ENCODE peak calls at places on chromosomes 6 and 20, in five cellular contexts. C, N, X, Z and I are unnamed samples.

GRCh38 chr6:51513891-51514290 is 573.5 kb downstream of the PKHD1 start:
- DNase-seq in C (no peak), N (no peak), X (no peak), Z (no peak), I (no peak)

GRCh38 chr6:2734517-2735076 is 16.1 kb downstream of the MYLK4 start:
- DNase-seq in C (peak), N (no peak), X (no peak), Z (no peak), I (no peak)

GRCh38 chr6:43966374-43966658 is 160.9 kb downstream of the MRPL14 start:
- DNase-seq in C (no peak), N (no peak), X (no peak), Z (no peak), I (no peak)

GRCh38 chr20:32775240-32775991 is 13.2 kb downstream of the DNMT3B start:
- DNase-seq in C (no peak), N (no peak), X (no peak), Z (no peak), I (no peak)

GRCh38 chr6:101083533-101084172 is 202.5 kb upstream of the ASCC3 start:
- DNase-seq in C (peak), N (no peak), X (peak), Z (no peak), I (no peak)

GRCh38 chr6:134267917-134268361 is 50.0 kb downstream of the SGK1 start:
- DNase-seq in C (no peak), N (no peak), X (no peak), Z (no peak), I (no peak)

GRCh38 chr6:82589509-82590206 is 226.0 kb downstream of the TPBG start:
- DNase-seq in C (peak), N (peak), X (peak), Z (no peak), I (peak)

GRCh38 chr20:12394786-12395185 is 477.1 kb downstream of the BTBD3 start:
- DNase-seq in C (peak), N (no peak), X (no peak), Z (no peak), I (no peak)

GRCh38 chr20:59469266-59470252 is 134.8 kb upstream of the PHACTR3 start:
- DNase-seq in C (no peak), N (no peak), X (no peak), Z (no peak), I (no peak)

GRCh38 chr20:47971321-47971781 is 186.1 kb upstream of the SULF2 start:
- DNase-seq in C (no peak), N (no peak), X (no peak), Z (no peak), I (no peak)

GRCh38 chr6:121592955-121593665 is 157.7 kb downstream of the GJA1 start:
- DNase-seq in C (peak), N (no peak), X (no peak), Z (no peak), I (no peak)

GRCh38 chr6:22545051-22545450 is 24.3 kb upstream of the HDGFL1 start:
- DNase-seq in C (no peak), N (no peak), X (no peak), Z (no peak), I (no peak)
- TF ChIP-seq CTCF in C (no peak), N (no peak), X (no peak), Z (no peak), I (no peak)

GRCh38 chr20:10634683-10635411 is 39.0 kb downstream of the JAG1 start:
- DNase-seq in C (peak), N (peak), X (peak), Z (no peak), I (peak)

GRCh38 chr20:10635476-10636208 is 38.2 kb downstream of the JAG1 start:
- DNase-seq in C (no peak), N (no peak), X (peak), Z (no peak), I (no peak)

GRCh38 chr20:10637062-10637559 is 36.7 kb downstream of the JAG1 start:
- DNase-seq in C (peak), N (no peak), X (peak), Z (no peak), I (no peak)

GRCh38 chr20:10637563-10637962 is 36.2 kb downstream of the JAG1 start:
- DNase-seq in C (no peak), N (no peak), X (no peak), Z (no peak), I (no peak)

GRCh38 chr20:10636326-10636818 is 37.4 kb downstream of the JAG1 start:
- DNase-seq in C (peak), N (peak), X (peak), Z (no peak), I (no peak)
- TF ChIP-seq CTCF in C (peak), N (no peak), X (peak), Z (no peak), I (no peak)

GRCh38 chr6:18265787-18266523 is 1.6 kb upstream of the DEK start:
- DNase-seq in C (no peak), N (no peak), X (no peak), Z (no peak), I (no peak)

GRCh38 chr6:18262812-18263560 is 1.3 kb downstream of the DEK start:
- DNase-seq in C (peak), N (no peak), X (peak), Z (no peak), I (no peak)

GRCh38 chr6:18265099-18265372 is 706 bp upstream of the DEK start:
- DNase-seq in C (no peak), N (no peak), X (no peak), Z (no peak), I (no peak)

GRCh38 chr6:18263561-18264337 is 581 bp downstream of the DEK start:
- DNase-seq in C (no peak), N (no peak), X (peak), Z (peak), I (peak)

DNA sequence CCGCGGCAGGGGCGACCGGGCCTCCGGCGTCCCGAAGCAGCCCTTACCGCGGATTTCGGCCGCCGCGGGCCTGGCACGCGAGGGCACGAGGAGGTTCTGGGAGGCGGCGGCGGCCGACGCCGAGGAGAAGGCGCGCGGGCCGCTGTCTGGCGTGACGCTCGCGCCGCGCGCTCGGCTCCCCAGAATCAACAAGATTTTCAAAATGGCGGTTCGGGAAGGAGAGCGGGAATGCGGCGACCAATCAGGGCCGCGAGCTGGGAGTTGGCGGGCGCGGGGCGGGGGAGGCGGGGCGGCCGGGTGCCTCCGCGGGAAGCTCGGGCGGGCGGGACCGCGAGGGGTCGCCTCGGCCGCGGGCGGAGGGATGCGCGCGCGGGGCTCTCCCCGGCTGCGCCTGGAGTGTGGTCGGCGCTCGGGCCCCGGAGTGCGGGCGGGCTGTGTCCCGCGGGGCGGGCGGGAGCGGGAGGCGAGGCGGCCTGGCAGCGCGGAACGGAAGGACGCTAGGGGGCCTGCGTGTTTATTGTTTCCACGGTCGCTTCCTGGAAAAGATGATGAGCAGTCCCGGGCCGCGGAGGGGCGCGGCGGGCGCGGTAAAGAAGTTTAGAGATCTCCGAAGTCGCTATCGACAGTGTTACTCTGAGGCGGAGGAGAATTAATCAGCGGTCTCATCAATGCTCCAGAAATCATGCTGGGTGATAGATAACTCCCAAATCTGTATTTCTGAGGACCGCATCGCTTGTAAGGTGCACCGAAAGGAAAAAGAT is at the start of gene DEK:
- DNase-seq in C (peak), N (peak), X (peak), Z (peak), I (peak)
- TF ChIP-seq CTCF in C (peak), N (peak), X (peak), Z (peak), I (peak)

GRCh38 chr20:49395659-49396058 is 86.8 kb downstream of the KCNB1 start:
- DNase-seq in C (no peak), N (no peak), X (no peak), Z (no peak), I (no peak)

GRCh38 chr20:49397525-49397924 is 84.9 kb downstream of the KCNB1 start:
- DNase-seq in C (peak), N (no peak), X (peak), Z (no peak), I (no peak)

GRCh38 chr20:49395183-49395582 is 87.3 kb downstream of the KCNB1 start:
- DNase-seq in C (peak), N (no peak), X (peak), Z (no peak), I (no peak)

GRCh38 chr20:49394757-49395156 is 87.7 kb downstream of the KCNB1 start:
- DNase-seq in C (no peak), N (no peak), X (no peak), Z (no peak), I (no peak)

GRCh38 chr20:49396230-49396629 is 86.2 kb downstream of the KCNB1 start:
- DNase-seq in C (no peak), N (no peak), X (no peak), Z (no peak), I (no peak)
- TF ChIP-seq CTCF in C (peak), N (peak), X (peak), Z (no peak), I (no peak)

GRCh38 chr6:13250703-13251102 is 77.6 kb downstream of the TBC1D7 start:
- DNase-seq in C (no peak), N (no peak), X (no peak), Z (no peak), I (no peak)

GRCh38 chr6:13248953-13249432 is 79.3 kb downstream of the TBC1D7 start:
- DNase-seq in C (no peak), N (no peak), X (no peak), Z (no peak), I (no peak)

GRCh38 chr6:13253272-13253671 is 75.1 kb downstream of the TBC1D7 start:
- DNase-seq in C (no peak), N (no peak), X (no peak), Z (no peak), I (no peak)

GRCh38 chr6:13249817-13250216 is 78.5 kb downstream of the TBC1D7 start:
- DNase-seq in C (no peak), N (no peak), X (no peak), Z (no peak), I (no peak)

DNA sequence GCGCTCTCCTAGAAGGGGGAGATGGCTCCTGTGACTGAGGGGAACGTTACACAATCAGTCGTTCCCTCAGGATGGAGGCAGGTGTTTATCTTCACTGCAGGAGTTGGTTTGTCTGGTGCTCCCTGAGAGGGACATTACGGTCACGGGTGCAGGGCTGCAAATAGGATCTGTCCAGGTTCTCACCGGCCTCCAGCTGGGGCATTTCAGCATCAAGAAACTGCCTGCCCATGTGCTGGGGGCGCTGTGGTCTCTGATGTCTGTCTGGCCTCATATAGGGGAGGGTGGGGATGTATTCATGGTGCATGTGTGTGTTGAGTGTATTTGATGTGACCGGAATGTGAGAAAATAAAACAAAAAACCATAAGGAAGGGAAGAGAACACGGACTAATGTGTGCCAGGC is 77.1 kb downstream of the TBC1D7 start:
- DNase-seq in C (no peak), N (no peak), X (no peak), Z (no peak), I (no peak)
- TF ChIP-seq CTCF in C (no peak), N (no peak), X (no peak), Z (no peak), I (no peak)

GRCh38 chr6:111871725-111872520 is 1.3 kb downstream of the FYN start:
- DNase-seq in C (peak), N (no peak), X (peak), Z (peak), I (no peak)

GRCh38 chr6:111871207-111871606 is 2.0 kb downstream of the FYN start:
- DNase-seq in C (peak), N (no peak), X (no peak), Z (no peak), I (no peak)

GRCh38 chr6:111874030-111874425 is 776 bp upstream of the FYN start:
- DNase-seq in C (no peak), N (no peak), X (no peak), Z (no peak), I (no peak)

GRCh38 chr6:111872521-111873177 is 603 bp downstream of the FYN start:
- DNase-seq in C (peak), N (no peak), X (peak), Z (peak), I (no peak)

DNA sequence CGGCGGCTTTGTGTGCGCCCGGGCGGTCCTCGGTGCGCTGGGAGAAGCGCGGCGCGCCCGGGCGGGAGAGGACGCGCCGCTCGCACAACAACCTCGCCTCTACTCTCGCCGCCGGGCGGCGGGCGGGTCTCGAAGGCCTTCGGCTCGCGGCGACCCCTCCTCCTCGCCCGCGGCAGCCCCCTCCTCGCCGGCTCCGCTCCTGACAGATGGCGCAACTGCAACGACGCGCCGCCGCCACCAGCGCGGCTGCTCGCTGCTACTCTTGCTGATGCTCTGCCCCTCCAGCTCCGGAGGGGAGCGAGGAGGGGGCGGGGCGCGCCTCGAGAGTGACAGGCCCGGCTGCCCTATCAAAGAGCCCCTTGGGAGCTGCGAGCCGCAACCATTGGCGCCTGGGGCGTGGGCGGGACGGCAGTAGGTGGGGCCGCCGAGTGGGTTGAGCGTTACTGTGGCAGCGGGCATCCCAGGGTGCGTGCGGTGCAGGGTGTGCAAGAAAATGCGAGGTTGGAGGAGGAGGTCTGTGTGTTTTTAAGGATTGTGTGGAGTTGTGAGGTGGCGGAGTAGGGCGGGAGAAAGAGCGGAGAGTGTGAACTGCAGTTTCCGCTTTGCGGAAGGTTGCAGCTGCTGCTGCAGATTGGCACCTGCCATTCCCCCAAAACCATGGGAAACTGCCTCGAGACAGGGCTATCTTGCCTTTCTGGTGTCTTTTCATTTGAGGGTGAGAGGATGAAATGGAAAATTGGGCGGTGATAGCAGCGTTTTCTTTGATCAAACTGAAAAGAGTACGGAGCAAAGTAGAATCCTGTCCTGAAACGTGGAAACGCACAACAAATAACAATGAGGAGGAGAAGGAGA is at the start of gene FYN:
- DNase-seq in C (peak), N (peak), X (peak), Z (peak), I (peak)
- TF ChIP-seq CTCF in C (peak), N (peak), X (peak), Z (peak), I (peak)

DNA sequence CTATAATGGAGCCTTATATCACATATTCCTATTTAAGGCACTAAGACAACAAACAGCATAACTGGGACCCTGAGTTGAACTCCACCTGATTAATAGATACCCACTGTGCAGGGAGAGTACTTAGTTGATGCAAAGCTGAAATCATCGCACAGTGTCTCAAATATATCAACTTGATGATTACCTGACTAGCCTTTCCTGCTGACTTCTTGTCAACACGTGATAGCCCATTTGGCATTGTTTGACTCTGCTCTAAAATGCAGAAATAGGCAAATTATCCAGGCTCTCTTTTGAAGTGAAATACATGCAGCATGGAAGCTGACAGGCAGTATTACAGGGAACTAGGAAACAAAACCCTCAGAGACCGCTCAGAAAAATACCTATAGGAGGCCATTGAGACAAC is 154.6 kb upstream of the HDAC2 start:
- DNase-seq in C (no peak), N (no peak), X (no peak), Z (no peak), I (no peak)
- TF ChIP-seq CTCF in C (no peak), N (no peak), X (no peak), Z (no peak), I (no peak)